ENCODE peak calls at places on chromosome 16, in four cellular contexts. One of them, this sample, is unnamed.

GRCh38 chr16:27048316-27048715 is 18.4 kb upstream of the C16orf82 start:
- DNase-seq in fibroblast of lung: peak; percentile 6
- DNase-seq in SJSA1: no peak
- DNase-seq in pancreas: no peak
- DNase-seq in this sample: no peak

GRCh38 chr16:25235991-25236390 is 19.2 kb downstream of the AQP8 start:
- DNase-seq in fibroblast of lung: no peak
- DNase-seq in SJSA1: no peak
- DNase-seq in pancreas: no peak
- DNase-seq in this sample: no peak

GRCh38 chr16:27993587-27993986 is 69.9 kb downstream of the GSG1L start:
- DNase-seq in pancreas: no peak
- DNase-seq in SJSA1: no peak
- DNase-seq in fibroblast of lung: no peak
- DNase-seq in this sample: no peak

GRCh38 chr16:86768231-86768791 is 190.0 kb downstream of the FOXL1 start:
- DNase-seq in pancreas: no peak
- DNase-seq in fibroblast of lung: no peak
- DNase-seq in SJSA1: no peak
- DNase-seq in this sample: no peak

GRCh38 chr16:12094537-12095265 is 118.2 kb downstream of the SNX29 start:
- DNase-seq in SJSA1: no peak
- DNase-seq in fibroblast of lung: no peak
- DNase-seq in pancreas: peak; percentile 5
- DNase-seq in this sample: peak; percentile 9

GRCh38 chr16:12661656-12662172 is 142.0 kb downstream of the CPPED1 start:
- DNase-seq in SJSA1: no peak
- DNase-seq in pancreas: no peak
- DNase-seq in fibroblast of lung: peak; percentile 23
- DNase-seq in this sample: no peak

GRCh38 chr16:70151941-70152509 is 21.6 kb upstream of the CLEC18C start:
- DNase-seq in fibroblast of lung: no peak
- DNase-seq in SJSA1: no peak
- DNase-seq in pancreas: no peak
- DNase-seq in this sample: no peak

GRCh38 chr16:27701381-27701780 is 151.4 kb downstream of the KATNIP start:
- DNase-seq in SJSA1: no peak
- DNase-seq in pancreas: peak; percentile 39
- DNase-seq in fibroblast of lung: no peak
- DNase-seq in this sample: no peak

GRCh38 chr16:46949216-46949892 is 24.1 kb downstream of the DNAJA2 start:
- DNase-seq in fibroblast of lung: no peak
- DNase-seq in pancreas: no peak
- DNase-seq in SJSA1: no peak
- DNase-seq in this sample: peak; percentile 37

GRCh38 chr16:82891918-82892317 is 265.1 kb downstream of the CDH13 start:
- DNase-seq in SJSA1: no peak
- DNase-seq in fibroblast of lung: no peak
- DNase-seq in pancreas: no peak
- DNase-seq in this sample: no peak

GRCh38 chr16:9787717-9788116 is 394.5 kb downstream of the GRIN2A start:
- DNase-seq in SJSA1: no peak
- DNase-seq in fibroblast of lung: no peak
- DNase-seq in pancreas: no peak
- DNase-seq in this sample: no peak

GRCh38 chr16:54493076-54493475 is 206.5 kb upstream of the IRX3 start:
- DNase-seq in SJSA1: no peak
- DNase-seq in pancreas: no peak
- DNase-seq in fibroblast of lung: peak; percentile 18
- DNase-seq in this sample: no peak

GRCh38 chr16:12319464-12320030 is 343.0 kb downstream of the SNX29 start:
- DNase-seq in fibroblast of lung: no peak
- DNase-seq in SJSA1: no peak
- DNase-seq in pancreas: no peak
- DNase-seq in this sample: no peak

GRCh38 chr16:48444574-48444973 is 59.4 kb upstream of the SIAH1 start:
- DNase-seq in fibroblast of lung: peak; percentile 93
- DNase-seq in SJSA1: peak; percentile 70
- DNase-seq in pancreas: no peak
- DNase-seq in this sample: no peak

GRCh38 chr16:16175296-16175695 is 48.0 kb downstream of the ABCC6 start:
- DNase-seq in fibroblast of lung: no peak
- DNase-seq in SJSA1: no peak
- DNase-seq in pancreas: peak; percentile 23
- DNase-seq in this sample: peak; percentile 43

GRCh38 chr16:46747777-46748651 is at the start of gene MYLK3:
- DNase-seq in pancreas: no peak
- DNase-seq in SJSA1: no peak
- DNase-seq in fibroblast of lung: no peak
- DNase-seq in this sample: no peak

GRCh38 chr16:13997933-13998332 is 73.2 kb upstream of the MRTFB start:
- DNase-seq in fibroblast of lung: no peak
- DNase-seq in SJSA1: no peak
- DNase-seq in pancreas: no peak
- DNase-seq in this sample: no peak

GRCh38 chr16:79271583-79271982 is 329.0 kb downstream of the MAF start:
- DNase-seq in fibroblast of lung: no peak
- DNase-seq in SJSA1: no peak
- DNase-seq in pancreas: no peak
- DNase-seq in this sample: no peak

GRCh38 chr16:71568541-71568940 is 8.4 kb downstream of the TAT start:
- DNase-seq in SJSA1: no peak
- DNase-seq in fibroblast of lung: no peak
- DNase-seq in pancreas: no peak
- DNase-seq in this sample: no peak

GRCh38 chr16:12002447-12003006 is 26.0 kb downstream of the SNX29 start:
- DNase-seq in SJSA1: no peak
- DNase-seq in fibroblast of lung: peak; percentile 77
- DNase-seq in pancreas: no peak
- DNase-seq in this sample: no peak

GRCh38 chr16:65406076-65406475 is 284.2 kb upstream of the CDH11 start:
- DNase-seq in pancreas: no peak
- DNase-seq in fibroblast of lung: no peak
- DNase-seq in SJSA1: no peak
- DNase-seq in this sample: no peak

GRCh38 chr16:85613609-85614337 is 651 bp downstream of the GSE1 start:
- DNase-seq in SJSA1: no peak
- DNase-seq in fibroblast of lung: peak; percentile 14
- DNase-seq in pancreas: peak; percentile 81
- DNase-seq in this sample: peak; percentile 65

GRCh38 chr16:22330326-22330725 is 33.1 kb downstream of the POLR3E start:
- DNase-seq in pancreas: no peak
- DNase-seq in SJSA1: no peak
- DNase-seq in fibroblast of lung: no peak
- DNase-seq in this sample: no peak
- H3K36me3 ChIP-seq in pancreas: no peaks in the 10 kb centered on the region
- H3K36me3 ChIP-seq in SJSA1: peaks cover 69% of the 10 kb centered on the region
- H3K36me3 ChIP-seq in fibroblast of lung: peaks cover 29% of the 10 kb centered on the region
- H3K36me3 ChIP-seq in this sample: no peaks in the 10 kb centered on the region

GRCh38 chr16:49838639-49839461 is 17.1 kb downstream of the ZNF423 start:
- DNase-seq in pancreas: no peak
- DNase-seq in SJSA1: no peak
- DNase-seq in fibroblast of lung: no peak
- DNase-seq in this sample: no peak

GRCh38 chr16:49836668-49837067 is 19.2 kb downstream of the ZNF423 start:
- DNase-seq in fibroblast of lung: no peak
- DNase-seq in SJSA1: no peak
- DNase-seq in pancreas: no peak
- DNase-seq in this sample: no peak

GRCh38 chr16:49836218-49836617 is 19.7 kb downstream of the ZNF423 start:
- DNase-seq in pancreas: no peak
- DNase-seq in SJSA1: no peak
- DNase-seq in fibroblast of lung: no peak
- DNase-seq in this sample: no peak

GRCh38 chr16:49838361-49838638 is 17.6 kb downstream of the ZNF423 start:
- DNase-seq in SJSA1: no peak
- DNase-seq in fibroblast of lung: no peak
- DNase-seq in pancreas: no peak
- DNase-seq in this sample: no peak

GRCh38 chr16:49837673-49838360 is 18.1 kb downstream of the ZNF423 start:
- DNase-seq in SJSA1: no peak
- DNase-seq in fibroblast of lung: no peak
- DNase-seq in pancreas: no peak
- DNase-seq in this sample: no peak
- H3K27ac ChIP-seq in SJSA1: no peak overlapping the region
- H3K27ac ChIP-seq in fibroblast of lung: no peak overlapping the region
- H3K27ac ChIP-seq in pancreas: no peak overlapping the region
- H3K27ac ChIP-seq in this sample: no peak overlapping the region

GRCh38 chr16:62283-62682 is 8.7 kb downstream of the SNRNP25 start:
- DNase-seq in fibroblast of lung: no peak
- DNase-seq in pancreas: peak; percentile 48
- DNase-seq in SJSA1: peak; percentile 42
- DNase-seq in this sample: no peak

GRCh38 chr16:60929-61878 is 7.6 kb downstream of the SNRNP25 start:
- DNase-seq in fibroblast of lung: no peak
- DNase-seq in SJSA1: peak; percentile 36
- DNase-seq in pancreas: peak; percentile 44
- DNase-seq in this sample: no peak

GRCh38 chr16:63466-63865 is 9.0 kb downstream of the RHBDF1 start:
- DNase-seq in fibroblast of lung: no peak
- DNase-seq in pancreas: peak; percentile 47
- DNase-seq in SJSA1: no peak
- DNase-seq in this sample: no peak

GRCh38 chr16:62891-63290 is 9.3 kb downstream of the SNRNP25 start:
- DNase-seq in SJSA1: no peak
- DNase-seq in fibroblast of lung: no peak
- DNase-seq in pancreas: peak; percentile 51
- DNase-seq in this sample: no peak

DNA sequence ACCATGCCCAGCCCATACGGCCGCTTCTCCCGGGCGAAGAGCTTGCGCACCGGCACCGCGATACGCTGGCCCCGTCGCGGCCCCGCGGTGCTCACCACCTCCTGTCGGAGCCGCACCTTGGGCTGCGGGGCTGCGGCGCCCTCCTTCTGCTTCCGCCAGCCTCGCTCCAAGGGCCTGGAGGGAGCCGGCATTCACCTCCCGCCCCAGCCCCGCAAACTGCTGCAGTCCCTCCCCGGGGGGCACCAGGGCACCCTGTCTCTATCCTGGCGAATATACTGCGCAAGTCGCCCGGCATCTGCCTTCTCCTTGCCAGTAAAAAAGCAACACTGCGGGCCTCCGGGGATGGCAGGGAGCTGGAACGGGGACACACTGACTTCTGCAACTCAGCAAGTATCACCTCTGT is 8.3 kb downstream of the SNRNP25 start:
- DNase-seq in fibroblast of lung: no peak
- DNase-seq in pancreas: peak; percentile 48
- DNase-seq in SJSA1: no peak
- DNase-seq in this sample: no peak
- H3K36me3 ChIP-seq in fibroblast of lung: peaks cover 58% of the 10 kb centered on the region
- H3K36me3 ChIP-seq in pancreas: no peaks in the 10 kb centered on the region
- H3K36me3 ChIP-seq in SJSA1: peaks cover 90% of the 10 kb centered on the region
- H3K36me3 ChIP-seq in this sample: no peaks in the 10 kb centered on the region

DNA sequence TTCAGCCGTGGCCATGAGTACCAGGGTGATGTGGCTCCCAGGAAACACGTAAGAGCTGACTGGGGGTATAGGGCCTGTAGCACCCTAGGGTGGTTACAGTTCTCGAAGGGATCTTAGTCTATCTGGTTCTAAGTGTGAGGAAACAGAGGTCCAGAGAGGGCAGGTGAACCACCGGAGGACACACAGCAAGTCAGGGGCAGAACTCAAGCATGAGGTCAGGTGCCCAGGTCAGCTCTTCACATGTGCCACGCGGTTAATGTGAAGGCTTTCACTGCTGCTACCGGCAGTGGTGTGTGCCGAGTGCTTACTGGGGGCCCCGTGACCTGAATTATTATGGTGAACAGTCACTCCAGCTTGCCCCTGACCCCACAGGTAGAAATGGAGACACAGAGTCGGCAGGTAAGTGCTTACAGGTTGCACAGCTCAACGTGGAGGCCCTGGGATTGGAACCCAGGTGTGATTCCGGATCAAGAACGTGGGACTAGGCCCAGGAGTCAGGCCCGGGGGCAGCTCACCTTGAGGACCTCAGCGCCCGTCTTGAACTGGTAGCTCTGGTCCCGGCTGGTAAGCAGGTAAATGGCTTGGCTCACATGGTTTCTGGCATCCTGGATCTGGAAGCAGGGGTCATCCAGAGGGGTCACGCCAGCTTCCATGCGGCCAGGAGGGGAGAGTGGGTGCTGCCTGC is 3.1 kb downstream of the ROGDI start:
- DNase-seq in pancreas: no peak
- DNase-seq in SJSA1: no peak
- DNase-seq in fibroblast of lung: no peak
- DNase-seq in this sample: no peak
- H3K27ac ChIP-seq in pancreas: no peak overlapping the region
- H3K27ac ChIP-seq in SJSA1: no peak overlapping the region
- H3K27ac ChIP-seq in fibroblast of lung: no peak overlapping the region
- H3K27ac ChIP-seq in this sample: no peak overlapping the region

DNA sequence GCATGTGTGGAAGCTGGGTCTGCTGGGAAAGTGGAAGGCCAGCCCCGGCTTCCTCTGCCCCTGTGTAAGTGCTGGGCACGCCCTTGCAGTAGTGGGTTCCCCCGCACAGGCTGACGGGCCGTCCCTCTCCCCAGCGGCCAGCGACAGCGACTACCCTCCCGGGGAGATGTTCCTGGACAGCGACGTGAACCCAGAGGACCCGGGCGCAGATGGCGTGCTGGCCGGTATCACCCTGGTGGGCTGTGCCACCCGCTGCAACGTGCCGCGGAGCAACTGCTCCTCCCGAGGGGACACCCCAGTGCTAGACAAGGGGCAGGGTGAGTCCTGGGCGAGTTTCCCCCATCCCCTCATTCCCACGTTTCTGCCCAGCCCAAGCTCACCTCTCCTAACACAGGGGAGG is 5.5 kb downstream of the NME3 start:
- DNase-seq in SJSA1: no peak
- DNase-seq in fibroblast of lung: no peak
- DNase-seq in pancreas: no peak
- DNase-seq in this sample: no peak
- H3K36me3 ChIP-seq in SJSA1: peaks cover 91% of the 10 kb centered on the region
- H3K36me3 ChIP-seq in fibroblast of lung: peaks cover 54% of the 10 kb centered on the region
- H3K36me3 ChIP-seq in pancreas: no peaks in the 10 kb centered on the region
- H3K36me3 ChIP-seq in this sample: peaks cover 4% of the 10 kb centered on the region

DNA sequence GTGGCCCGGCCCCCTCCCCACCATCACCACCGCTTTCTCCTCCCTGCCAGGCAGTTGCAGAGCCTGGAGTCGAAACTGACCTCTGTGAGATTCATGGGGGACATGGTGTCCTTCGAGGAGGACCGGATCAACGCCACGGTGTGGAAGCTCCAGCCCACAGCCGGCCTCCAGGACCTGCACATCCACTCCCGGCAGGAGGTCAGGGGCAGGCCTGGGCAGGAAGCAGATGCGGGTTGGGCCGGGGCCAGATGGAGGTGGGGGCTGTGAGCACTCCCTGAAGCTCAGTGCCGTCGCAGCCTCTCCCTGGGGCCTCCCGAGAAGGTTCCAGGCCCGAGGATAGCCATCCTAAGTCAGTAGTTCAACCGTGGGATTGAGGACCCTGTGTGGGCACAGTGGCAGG is 14.2 kb upstream of the ADGRG3 start:
- DNase-seq in SJSA1: no peak
- DNase-seq in pancreas: no peak
- DNase-seq in fibroblast of lung: no peak
- DNase-seq in this sample: no peak
- H3K27ac ChIP-seq in SJSA1: peak overlapping the region; percentile 19
- H3K27ac ChIP-seq in pancreas: no peak overlapping the region
- H3K27ac ChIP-seq in fibroblast of lung: no peak overlapping the region
- H3K27ac ChIP-seq in this sample: no peak overlapping the region

This sample was measured in right lobe of liver.